ENCODE peak calls at places on chromosomes 13 and 19, in six cellular contexts. One of them, this sample, is unnamed.

GRCh38 chr13:91133941-91134772 is 213.3 kb upstream of the MIR17HG start:
- DNase-seq in A549: peak
- DNase-seq in SK-N-SH: peak
- DNase-seq in ovary: no peak
- DNase-seq in upper lobe of left lung: no peak
- DNase-seq in tibial nerve: peak
- DNase-seq in this sample: no peak

GRCh38 chr19:3851254-3852176 is 17.3 kb downstream of the ZFR2 start:
- DNase-seq in SK-N-SH: no peak
- DNase-seq in tibial nerve: no peak
- DNase-seq in ovary: no peak
- DNase-seq in A549: no peak
- DNase-seq in upper lobe of left lung: no peak
- DNase-seq in this sample: no peak

GRCh38 chr13:111248822-111249221 is 71.6 kb upstream of the TEX29 start:
- DNase-seq in ovary: no peak
- DNase-seq in tibial nerve: no peak
- DNase-seq in A549: no peak
- DNase-seq in SK-N-SH: no peak
- DNase-seq in upper lobe of left lung: no peak
- DNase-seq in this sample: no peak

GRCh38 chr19:45314708-45315107 is 8.0 kb downstream of the CKM start:
- DNase-seq in A549: no peak
- DNase-seq in tibial nerve: no peak
- DNase-seq in upper lobe of left lung: no peak
- DNase-seq in SK-N-SH: no peak
- DNase-seq in ovary: no peak
- DNase-seq in this sample: no peak

GRCh38 chr13:39935155-39935554 is 279.7 kb downstream of the COG6 start:
- DNase-seq in ovary: no peak
- DNase-seq in upper lobe of left lung: no peak
- DNase-seq in tibial nerve: no peak
- DNase-seq in SK-N-SH: no peak
- DNase-seq in A549: no peak
- DNase-seq in this sample: no peak

GRCh38 chr13:27868639-27869435 is 51.0 kb upstream of the PDX1 start:
- DNase-seq in tibial nerve: no peak
- DNase-seq in ovary: no peak
- DNase-seq in SK-N-SH: no peak
- DNase-seq in A549: no peak
- DNase-seq in upper lobe of left lung: no peak
- DNase-seq in this sample: no peak

GRCh38 chr13:110018009-110018408 is 231.6 kb upstream of the IRS2 start:
- DNase-seq in SK-N-SH: no peak
- DNase-seq in upper lobe of left lung: no peak
- DNase-seq in A549: no peak
- DNase-seq in ovary: no peak
- DNase-seq in tibial nerve: no peak
- DNase-seq in this sample: no peak

GRCh38 chr19:8557637-8558238 is 19.5 kb downstream of the MYO1F start:
- DNase-seq in SK-N-SH: no peak
- DNase-seq in tibial nerve: no peak
- DNase-seq in upper lobe of left lung: no peak
- DNase-seq in A549: no peak
- DNase-seq in ovary: no peak
- DNase-seq in this sample: no peak

GRCh38 chr19:11299946-11300810 is 4.2 kb downstream of the TSPAN16 start:
- DNase-seq in SK-N-SH: no peak
- DNase-seq in tibial nerve: no peak
- DNase-seq in ovary: no peak
- DNase-seq in upper lobe of left lung: no peak
- DNase-seq in A549: no peak
- DNase-seq in this sample: no peak

GRCh38 chr13:112626761-112627160 is 38.8 kb upstream of the TUBGCP3 start:
- DNase-seq in SK-N-SH: no peak
- DNase-seq in ovary: no peak
- DNase-seq in tibial nerve: no peak
- DNase-seq in upper lobe of left lung: no peak
- DNase-seq in A549: no peak
- DNase-seq in this sample: no peak

GRCh38 chr13:51781246-51782022 is 22.5 kb downstream of the DHRS12 start:
- DNase-seq in tibial nerve: no peak
- DNase-seq in SK-N-SH: peak
- DNase-seq in ovary: no peak
- DNase-seq in A549: no peak
- DNase-seq in upper lobe of left lung: no peak
- DNase-seq in this sample: no peak
- TF ChIP-seq CTCF in tibial nerve: no peak
- TF ChIP-seq CTCF in SK-N-SH: peak
- TF ChIP-seq CTCF in ovary: no peak
- TF ChIP-seq CTCF in A549: no peak
- TF ChIP-seq CTCF in upper lobe of left lung: peak
- TF ChIP-seq CTCF in this sample: no peak

GRCh38 chr13:70088926-70089325 is 18.7 kb upstream of the ATXN8OS start:
- DNase-seq in upper lobe of left lung: no peak
- DNase-seq in tibial nerve: no peak
- DNase-seq in SK-N-SH: no peak
- DNase-seq in ovary: no peak
- DNase-seq in A549: no peak
- DNase-seq in this sample: no peak

GRCh38 chr13:70087247-70087646 is 20.4 kb upstream of the ATXN8OS start:
- DNase-seq in ovary: no peak
- DNase-seq in A549: no peak
- DNase-seq in upper lobe of left lung: no peak
- DNase-seq in tibial nerve: no peak
- DNase-seq in SK-N-SH: no peak
- DNase-seq in this sample: no peak

GRCh38 chr13:70090036-70090723 is 17.4 kb upstream of the ATXN8OS start:
- DNase-seq in tibial nerve: no peak
- DNase-seq in ovary: no peak
- DNase-seq in A549: no peak
- DNase-seq in upper lobe of left lung: no peak
- DNase-seq in SK-N-SH: no peak
- DNase-seq in this sample: no peak
- TF ChIP-seq EP300 in tibial nerve: no peak
- TF ChIP-seq EP300 in ovary: no peak
- TF ChIP-seq EP300 in A549: no peak
- TF ChIP-seq EP300 in upper lobe of left lung: no peak
- TF ChIP-seq EP300 in SK-N-SH: no peak
- TF ChIP-seq EP300 in this sample: no peak

GRCh38 chr19:17209126-17210036 is 5.8 kb upstream of the USE1 start:
- DNase-seq in A549: peak
- DNase-seq in upper lobe of left lung: no peak
- DNase-seq in SK-N-SH: peak
- DNase-seq in tibial nerve: no peak
- DNase-seq in ovary: no peak
- DNase-seq in this sample: no peak
- H3K27ac ChIP-seq in A549: no peak
- H3K27ac ChIP-seq in upper lobe of left lung: no peak
- H3K27ac ChIP-seq in SK-N-SH: peak
- H3K27ac ChIP-seq in tibial nerve: no peak
- H3K27ac ChIP-seq in ovary: no peak
- H3K27ac ChIP-seq in this sample: no peak

GRCh38 chr19:33175886-33176669 is 18.1 kb upstream of the LRP3 start:
- DNase-seq in upper lobe of left lung: no peak
- DNase-seq in SK-N-SH: peak
- DNase-seq in A549: peak
- DNase-seq in tibial nerve: no peak
- DNase-seq in ovary: peak
- DNase-seq in this sample: no peak

GRCh38 chr19:33176670-33177416 is 17.3 kb upstream of the LRP3 start:
- DNase-seq in upper lobe of left lung: peak
- DNase-seq in A549: peak
- DNase-seq in ovary: peak
- DNase-seq in SK-N-SH: peak
- DNase-seq in tibial nerve: peak
- DNase-seq in this sample: peak

GRCh38 chr19:33174186-33174585 is 19.9 kb upstream of the LRP3 start:
- DNase-seq in ovary: no peak
- DNase-seq in SK-N-SH: no peak
- DNase-seq in tibial nerve: no peak
- DNase-seq in upper lobe of left lung: no peak
- DNase-seq in A549: no peak
- DNase-seq in this sample: no peak

GRCh38 chr19:33175156-33175782 is 18.9 kb upstream of the LRP3 start:
- DNase-seq in tibial nerve: no peak
- DNase-seq in A549: no peak
- DNase-seq in upper lobe of left lung: no peak
- DNase-seq in ovary: no peak
- DNase-seq in SK-N-SH: no peak
- DNase-seq in this sample: no peak

DNA sequence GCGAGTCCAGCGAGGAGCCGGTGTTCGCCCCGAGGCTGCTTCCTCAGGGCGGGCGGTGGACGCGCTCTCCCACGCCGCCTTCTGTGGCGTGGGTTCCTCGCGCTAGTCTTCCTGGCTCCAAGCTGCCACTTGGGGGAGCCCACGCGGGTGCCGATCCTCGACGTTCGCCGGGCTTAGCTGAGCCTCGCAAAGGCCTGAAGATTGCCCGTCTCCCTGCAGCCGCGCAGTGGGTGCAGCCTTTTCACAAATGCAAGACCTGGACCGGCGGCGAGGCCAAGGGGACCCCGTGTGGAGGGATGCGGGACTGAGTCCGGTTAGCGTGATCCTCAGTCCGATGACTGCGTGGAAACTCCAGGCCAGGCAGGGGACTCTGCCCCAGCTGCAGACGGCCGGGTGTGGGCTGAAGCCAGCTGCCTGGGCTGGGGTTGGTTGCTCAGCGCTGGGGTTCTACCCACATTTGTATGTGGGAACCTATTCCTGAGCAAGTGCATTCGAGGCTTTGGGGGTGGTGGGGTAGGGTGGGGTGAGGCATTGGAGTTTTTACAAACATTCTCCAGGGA is 16.6 kb upstream of the LRP3 start:
- DNase-seq in ovary: no peak
- DNase-seq in A549: peak
- DNase-seq in tibial nerve: no peak
- DNase-seq in upper lobe of left lung: no peak
- DNase-seq in SK-N-SH: peak
- DNase-seq in this sample: peak
- TF ChIP-seq CTCF in ovary: peak
- TF ChIP-seq CTCF in A549: peak
- TF ChIP-seq CTCF in tibial nerve: peak
- TF ChIP-seq CTCF in upper lobe of left lung: peak
- TF ChIP-seq CTCF in SK-N-SH: peak
- TF ChIP-seq CTCF in this sample: peak

GRCh38 chr13:26544707-26545106 is 12.8 kb upstream of the WASF3 start:
- DNase-seq in A549: no peak
- DNase-seq in SK-N-SH: no peak
- DNase-seq in upper lobe of left lung: no peak
- DNase-seq in tibial nerve: no peak
- DNase-seq in ovary: no peak
- DNase-seq in this sample: no peak
- TF ChIP-seq EP300 in A549: no peak
- TF ChIP-seq EP300 in SK-N-SH: no peak
- TF ChIP-seq EP300 in upper lobe of left lung: no peak
- TF ChIP-seq EP300 in tibial nerve: no peak
- TF ChIP-seq EP300 in ovary: no peak
- TF ChIP-seq EP300 in this sample: no peak

GRCh38 chr13:65881561-65882155 is 1348.5 kb downstream of the PCDH9 start:
- DNase-seq in tibial nerve: no peak
- DNase-seq in upper lobe of left lung: no peak
- DNase-seq in ovary: no peak
- DNase-seq in SK-N-SH: no peak
- DNase-seq in A549: no peak
- DNase-seq in this sample: no peak

GRCh38 chr13:65882810-65883209 is 1347.3 kb downstream of the PCDH9 start:
- DNase-seq in tibial nerve: no peak
- DNase-seq in A549: no peak
- DNase-seq in ovary: no peak
- DNase-seq in SK-N-SH: no peak
- DNase-seq in upper lobe of left lung: no peak
- DNase-seq in this sample: no peak
- H3K27ac ChIP-seq in tibial nerve: no peak
- H3K27ac ChIP-seq in A549: no peak
- H3K27ac ChIP-seq in ovary: no peak
- H3K27ac ChIP-seq in SK-N-SH: no peak
- H3K27ac ChIP-seq in upper lobe of left lung: no peak
- H3K27ac ChIP-seq in this sample: no peak

This sample was measured in sigmoid colon.